ENCODE peak calls at places on chromosomes 3 and 15, in six cellular contexts. R is right lobe of liver; I is ovary; Z is CD4-positive, CD25-positive, alpha-beta regulatory T cell; T is cardiac muscle cell; Y is MG63. W is an unnamed sample. For H3K36me3, the result is how much of the 10 kb centered on the place peaks cover.

GRCh38 chr3:151926956-151927355 is 53.5 kb downstream of the SUCNR1 start:
- DNase-seq in R (no peak), I (no peak), Z (peak), T (no peak), Y (peak), W (peak)

GRCh38 chr3:159733194-159733860 is 255.3 kb upstream of the IL12A start:
- DNase-seq in R (no peak), I (no peak), Z (no peak), T (peak), Y (peak), W (peak)

GRCh38 chr3:4290272-4290893 is 12.8 kb upstream of the SETMAR start:
- DNase-seq in R (no peak), I (no peak), Z (peak), T (peak), Y (no peak), W (no peak)

GRCh38 chr3:74787008-74787407 is 172.5 kb upstream of the CNTN3 start:
- DNase-seq in R (no peak), I (no peak), Z (no peak), T (no peak), Y (no peak), W (no peak)

GRCh38 chr3:195236076-195236798 is 34.7 kb downstream of the XXYLT1 start:
- DNase-seq in R (no peak), I (peak), Z (no peak), T (no peak), Y (no peak), W (no peak)

GRCh38 chr3:55160241-55160877 is 232.5 kb upstream of the LRTM1 start:
- DNase-seq in R (peak), I (no peak), Z (no peak), T (peak), Y (peak), W (peak)

GRCh38 chr15:40768492-40769309 is 1.1 kb upstream of the C15orf62 start:
- DNase-seq in R (no peak), I (no peak), Z (peak), T (no peak), Y (peak), W (no peak)

GRCh38 chr3:98501270-98501669 is 3.8 kb downstream of the OR5K2 start:
- DNase-seq in R (no peak), I (no peak), Z (no peak), T (no peak), Y (no peak), W (no peak)

GRCh38 chr15:50365570-50365969 is 10.6 kb upstream of the GABPB1 start:
- DNase-seq in R (no peak), I (no peak), Z (no peak), T (no peak), Y (no peak), W (no peak)

GRCh38 chr3:12837295-12837986 is 3.9 kb downstream of the RPL32 start:
- DNase-seq in R (no peak), I (no peak), Z (no peak), T (no peak), Y (no peak), W (no peak)

GRCh38 chr3:12841085-12841969 is at the start of gene RPL32:
- DNase-seq in R (peak), I (peak), Z (peak), T (peak), Y (peak), W (peak)

GRCh38 chr3:12835005-12835665 is 6.2 kb downstream of the RPL32 start:
- DNase-seq in R (no peak), I (no peak), Z (no peak), T (no peak), Y (no peak), W (no peak)

GRCh38 chr3:12840591-12841084 is 727 bp downstream of the RPL32 start:
- DNase-seq in R (no peak), I (no peak), Z (no peak), T (no peak), Y (no peak), W (no peak)

GRCh38 chr3:12838179-12838965 is 3.0 kb downstream of the RPL32 start:
- DNase-seq in R (no peak), I (no peak), Z (no peak), T (peak), Y (no peak), W (no peak)
- H3K4me3 ChIP-seq in R (no peak), I (no peak), Z (peak), T (no peak), Y (peak), W (no peak)

GRCh38 chr3:101845405-101845804 is 3.9 kb upstream of the NFKBIZ start:
- DNase-seq in R (no peak), I (no peak), Z (no peak), T (no peak), Y (no peak), W (no peak)

GRCh38 chr3:101848754-101849713 is at the start of gene NFKBIZ:
- DNase-seq in R (peak), I (peak), Z (peak), T (peak), Y (peak), W (peak)

GRCh38 chr3:101848326-101848725 is 988 bp upstream of the NFKBIZ start:
- DNase-seq in R (no peak), I (no peak), Z (no peak), T (no peak), Y (no peak), W (no peak)

GRCh38 chr3:101846709-101847108 is 2.6 kb upstream of the NFKBIZ start:
- DNase-seq in R (no peak), I (no peak), Z (no peak), T (no peak), Y (no peak), W (no peak)

GRCh38 chr3:101847328-101847727 is 2.0 kb upstream of the NFKBIZ start:
- DNase-seq in R (no peak), I (no peak), Z (no peak), T (no peak), Y (no peak), W (no peak)
- H3K36me3 ChIP-seq in R (under half), I (under half), Z (under half), T (under half), Y (under half), W (under half)

GRCh38 chr3:89256882-89257281 is 149.5 kb downstream of the EPHA3 start:
- DNase-seq in R (no peak), I (no peak), Z (no peak), T (no peak), Y (no peak), W (no peak)
- H3K4me3 ChIP-seq in R (no peak), I (no peak), Z (no peak), T (no peak), Y (no peak), W (no peak)

GRCh38 chr3:15420871-15421270 is 6.5 kb downstream of the METTL6 start:
- DNase-seq in R (no peak), I (no peak), Z (no peak), T (no peak), Y (no peak), W (no peak)
- H3K36me3 ChIP-seq in R (under half), I (under half), Z (under half), T (under half), Y (under half), W (under half)

GRCh38 chr15:74892931-74893330 is 3.1 kb downstream of the MPI start:
- DNase-seq in R (no peak), I (no peak), Z (no peak), T (no peak), Y (no peak), W (no peak)
- H3K4me3 ChIP-seq in R (no peak), I (no peak), Z (peak), T (no peak), Y (no peak), W (no peak)

DNA sequence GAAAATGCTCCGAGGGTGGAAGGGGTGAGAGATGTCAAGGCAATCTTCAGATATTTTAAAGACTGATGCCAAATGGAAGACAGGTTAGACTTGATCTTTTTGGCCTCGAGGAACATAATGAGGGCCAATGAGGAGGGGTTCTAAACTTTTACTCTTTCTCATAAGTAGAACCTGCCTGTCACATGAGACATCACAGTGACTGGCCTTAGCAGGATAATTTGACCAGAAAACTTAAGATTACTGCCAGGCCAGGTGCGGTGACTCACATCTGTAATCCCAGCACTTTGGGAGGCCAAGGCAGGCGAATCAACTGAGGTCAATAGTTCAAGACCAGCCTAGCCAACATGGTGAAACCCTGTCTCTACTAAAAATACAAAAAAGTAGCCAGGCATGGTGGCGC is 12.2 kb downstream of the TM4SF4 start:
- DNase-seq in R (no peak), I (no peak), Z (no peak), T (no peak), Y (no peak), W (no peak)
- H3K36me3 ChIP-seq in R (under half), I (under half), Z (under half), T (under half), Y (under half), W (under half)

DNA sequence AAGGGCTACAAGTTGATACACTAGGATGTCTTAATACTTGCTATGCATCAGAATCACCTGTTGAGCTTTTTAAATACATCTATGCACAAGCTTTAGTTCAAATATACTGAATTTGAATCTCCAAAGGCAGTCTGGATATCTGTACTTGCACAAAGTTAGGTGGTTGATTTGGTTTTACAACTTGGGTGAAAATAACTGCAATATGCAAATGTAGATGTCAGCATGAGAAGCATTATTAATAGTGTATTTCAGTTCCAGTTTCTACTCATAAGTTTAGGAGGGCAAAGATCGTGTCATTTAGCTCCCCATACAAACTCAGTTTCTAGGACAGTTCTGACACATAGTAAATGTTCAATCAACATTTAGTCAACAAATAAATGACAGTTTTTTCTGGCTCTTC is 25.6 kb downstream of the IQCB1 start:
- DNase-seq in R (no peak), I (no peak), Z (peak), T (no peak), Y (no peak), W (no peak)
- H3K4me3 ChIP-seq in R (no peak), I (no peak), Z (no peak), T (no peak), Y (no peak), W (no peak)